ENCODE peak calls at places on chromosomes 6 and 20, in four cellular contexts. One of them, this sample, is unnamed.

GRCh38 chr6:36914227-36914794 is 28.6 kb downstream of the C6orf89 start:
- DNase-seq in IMR-90: peak; percentile 56
- DNase-seq in BE2C: no peak
- DNase-seq in tibial artery: no peak
- DNase-seq in this sample: peak; percentile 94

GRCh38 chr20:50048420-50049166 is 64.4 kb downstream of the UBE2V1 start:
- DNase-seq in IMR-90: peak; percentile 14
- DNase-seq in BE2C: no peak
- DNase-seq in tibial artery: peak; percentile 82
- DNase-seq in this sample: no peak

GRCh38 chr20:37574199-37574890 is 46.7 kb upstream of the BLCAP start:
- DNase-seq in IMR-90: no peak
- DNase-seq in BE2C: no peak
- DNase-seq in tibial artery: peak; percentile 25
- DNase-seq in this sample: no peak

GRCh38 chr6:12311106-12311505 is 20.9 kb downstream of the EDN1 start:
- DNase-seq in IMR-90: no peak
- DNase-seq in BE2C: no peak
- DNase-seq in tibial artery: no peak
- DNase-seq in this sample: no peak

GRCh38 chr6:70219943-70220613 is 82.8 kb downstream of the COL9A1 start:
- DNase-seq in IMR-90: no peak
- DNase-seq in BE2C: no peak
- DNase-seq in tibial artery: no peak
- DNase-seq in this sample: no peak

GRCh38 chr6:38776515-38776914 is 61.4 kb downstream of the DNAH8 start:
- DNase-seq in IMR-90: peak; percentile 25
- DNase-seq in BE2C: no peak
- DNase-seq in tibial artery: no peak
- DNase-seq in this sample: peak; percentile 56

GRCh38 chr6:35299674-35300073 is 2.1 kb downstream of the DEF6 start:
- DNase-seq in IMR-90: no peak
- DNase-seq in BE2C: no peak
- DNase-seq in tibial artery: peak; percentile 64
- DNase-seq in this sample: no peak

GRCh38 chr6:29005183-29005885 is at the start of gene ZNF311:
- DNase-seq in IMR-90: peak; percentile 43
- DNase-seq in BE2C: no peak
- DNase-seq in tibial artery: peak; percentile 79
- DNase-seq in this sample: no peak

GRCh38 chr6:124722479-124722878 is 239.8 kb upstream of the RNF217 start:
- DNase-seq in IMR-90: no peak
- DNase-seq in BE2C: no peak
- DNase-seq in tibial artery: no peak
- DNase-seq in this sample: no peak

GRCh38 chr20:58717278-58718091 is 24.9 kb downstream of the NPEPL1 start:
- DNase-seq in IMR-90: no peak
- DNase-seq in BE2C: peak; percentile 3
- DNase-seq in tibial artery: peak; percentile 44
- DNase-seq in this sample: no peak

GRCh38 chr6:9481292-9482029 is 933.4 kb downstream of the TFAP2A start:
- DNase-seq in IMR-90: peak; percentile 79
- DNase-seq in BE2C: no peak
- DNase-seq in tibial artery: no peak
- DNase-seq in this sample: no peak

GRCh38 chr20:49346682-49347081 is 68.8 kb upstream of the ZNFX1 start:
- DNase-seq in IMR-90: no peak
- DNase-seq in BE2C: no peak
- DNase-seq in tibial artery: no peak
- DNase-seq in this sample: no peak

GRCh38 chr20:37864275-37864674 is 38.7 kb upstream of the VSTM2L start:
- DNase-seq in IMR-90: no peak
- DNase-seq in BE2C: no peak
- DNase-seq in tibial artery: no peak
- DNase-seq in this sample: no peak

GRCh38 chr6:30889921-30890645 is 5.8 kb downstream of the DDR1 start:
- DNase-seq in IMR-90: no peak
- DNase-seq in BE2C: peak; percentile 49
- DNase-seq in tibial artery: peak; percentile 60
- DNase-seq in this sample: no peak

GRCh38 chr20:44728835-44729342 is 13.7 kb downstream of the CCN5 start:
- DNase-seq in IMR-90: peak; percentile 68
- DNase-seq in BE2C: peak; percentile 74
- DNase-seq in tibial artery: peak; percentile 96
- DNase-seq in this sample: peak; percentile 72

GRCh38 chr6:158737710-158738615 is 81.2 kb downstream of the EZR start:
- DNase-seq in IMR-90: peak; percentile 65
- DNase-seq in BE2C: peak; percentile 38
- DNase-seq in tibial artery: no peak
- DNase-seq in this sample: peak; percentile 71

DNA sequence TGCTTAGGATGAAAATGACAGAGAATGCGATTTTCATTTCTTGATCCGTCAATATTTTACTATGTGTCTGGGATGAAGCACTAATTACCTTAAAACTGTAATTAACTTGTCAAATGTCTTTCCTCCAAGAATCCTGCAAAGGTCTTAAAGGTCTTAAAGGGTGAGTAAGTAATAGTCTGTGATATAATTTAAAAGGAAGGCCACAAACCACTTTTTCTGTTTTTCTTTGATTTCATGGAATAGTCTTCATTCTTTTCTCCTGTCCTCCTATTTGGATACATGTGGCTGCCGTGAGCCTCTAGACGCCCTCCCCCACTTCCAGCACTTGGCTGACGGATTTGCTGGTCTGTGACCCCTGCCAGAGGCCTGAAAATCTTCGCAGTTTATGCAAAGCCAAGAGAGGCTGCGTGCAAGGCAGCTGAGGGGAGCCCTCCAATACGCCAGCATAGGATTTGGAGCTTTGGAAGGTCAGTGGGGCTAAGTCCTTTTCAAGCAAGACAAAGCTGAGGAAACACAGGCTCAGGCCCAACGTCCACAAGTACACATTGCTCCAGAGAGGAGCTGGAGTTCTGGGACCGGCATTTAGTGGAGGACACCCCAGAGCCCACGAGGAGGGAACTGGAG is 382.5 kb downstream of the SMOC2 start:
- DNase-seq in IMR-90: no peak
- DNase-seq in BE2C: no peak
- DNase-seq in tibial artery: no peak
- DNase-seq in this sample: no peak
- H3K9me3 ChIP-seq in IMR-90: peaks cover 30% of the 10 kb centered on the region
- H3K9me3 ChIP-seq in BE2C: no peaks in the 10 kb centered on the region
- H3K9me3 ChIP-seq in tibial artery: peaks cover 4% of the 10 kb centered on the region
- H3K9me3 ChIP-seq in this sample: no peaks in the 10 kb centered on the region

DNA sequence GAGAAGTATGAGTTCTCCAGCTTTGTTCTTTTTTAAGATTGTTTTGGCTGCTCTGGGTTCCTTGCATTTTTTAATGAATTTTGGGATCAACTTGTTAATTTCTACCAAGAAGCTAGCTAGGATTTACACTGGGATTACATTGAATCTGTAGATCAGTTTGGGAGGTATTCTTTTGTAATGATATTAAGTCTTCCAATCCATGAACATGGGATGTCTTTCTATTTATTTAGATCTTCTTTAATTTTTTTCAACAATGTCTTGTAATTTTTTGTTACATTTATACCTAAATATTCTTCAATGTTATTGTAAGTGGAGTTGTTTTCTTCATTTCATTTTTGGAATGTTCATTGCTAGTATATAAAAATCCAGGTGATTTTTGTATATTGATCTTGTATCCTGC is 12.5 kb downstream of the PRIM2 start:
- DNase-seq in IMR-90: no peak
- DNase-seq in BE2C: no peak
- DNase-seq in tibial artery: no peak
- DNase-seq in this sample: no peak
- H3K9me3 ChIP-seq in IMR-90: peaks cover 13% of the 10 kb centered on the region
- H3K9me3 ChIP-seq in BE2C: no peaks in the 10 kb centered on the region
- H3K9me3 ChIP-seq in tibial artery: peaks cover 28% of the 10 kb centered on the region
- H3K9me3 ChIP-seq in this sample: no peaks in the 10 kb centered on the region

DNA sequence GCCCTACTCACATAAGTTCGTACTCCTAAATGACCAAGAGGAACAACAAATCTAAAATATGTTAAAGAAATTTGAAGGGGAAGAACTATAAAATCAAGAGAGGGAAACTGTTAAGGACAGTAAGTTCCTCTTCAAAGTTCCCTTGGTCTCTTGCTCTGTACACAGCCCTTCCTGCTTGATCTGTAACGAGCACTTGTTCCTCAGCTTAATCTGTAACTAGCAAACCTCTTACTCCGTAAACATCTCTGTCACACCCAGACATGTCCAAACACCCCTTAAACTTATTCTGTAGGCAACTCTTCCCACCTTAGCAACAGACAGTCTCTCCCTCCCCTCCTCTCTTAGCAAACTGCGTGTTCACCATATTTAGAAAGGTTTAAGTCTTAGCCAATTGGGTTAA is 29.9 kb downstream of the PLN start:
- DNase-seq in IMR-90: no peak
- DNase-seq in BE2C: no peak
- DNase-seq in tibial artery: no peak
- DNase-seq in this sample: no peak
- H3K9me3 ChIP-seq in IMR-90: peaks cover 16% of the 10 kb centered on the region
- H3K9me3 ChIP-seq in BE2C: no peaks in the 10 kb centered on the region
- H3K9me3 ChIP-seq in tibial artery: peaks cover 40% of the 10 kb centered on the region
- H3K9me3 ChIP-seq in this sample: peaks cover 17% of the 10 kb centered on the region

GRCh38 chr6:167499161-167499660 is 174.3 kb downstream of the TTLL2 start:
- DNase-seq in IMR-90: no peak
- DNase-seq in BE2C: no peak
- DNase-seq in tibial artery: peak; percentile 17
- DNase-seq in this sample: no peak
- H3K9me3 ChIP-seq in IMR-90: peaks cover 61% of the 10 kb centered on the region
- H3K9me3 ChIP-seq in BE2C: no peaks in the 10 kb centered on the region
- H3K9me3 ChIP-seq in tibial artery: no peaks in the 10 kb centered on the region
- H3K9me3 ChIP-seq in this sample: no peaks in the 10 kb centered on the region

GRCh38 chr6:86728976-86729375 is 208.4 kb upstream of the HTR1E start:
- DNase-seq in IMR-90: no peak
- DNase-seq in BE2C: no peak
- DNase-seq in tibial artery: no peak
- DNase-seq in this sample: no peak
- H3K9me3 ChIP-seq in IMR-90: peaks cover 9% of the 10 kb centered on the region
- H3K9me3 ChIP-seq in BE2C: no peaks in the 10 kb centered on the region
- H3K9me3 ChIP-seq in tibial artery: peaks cover 14% of the 10 kb centered on the region
- H3K9me3 ChIP-seq in this sample: no peaks in the 10 kb centered on the region

DNA sequence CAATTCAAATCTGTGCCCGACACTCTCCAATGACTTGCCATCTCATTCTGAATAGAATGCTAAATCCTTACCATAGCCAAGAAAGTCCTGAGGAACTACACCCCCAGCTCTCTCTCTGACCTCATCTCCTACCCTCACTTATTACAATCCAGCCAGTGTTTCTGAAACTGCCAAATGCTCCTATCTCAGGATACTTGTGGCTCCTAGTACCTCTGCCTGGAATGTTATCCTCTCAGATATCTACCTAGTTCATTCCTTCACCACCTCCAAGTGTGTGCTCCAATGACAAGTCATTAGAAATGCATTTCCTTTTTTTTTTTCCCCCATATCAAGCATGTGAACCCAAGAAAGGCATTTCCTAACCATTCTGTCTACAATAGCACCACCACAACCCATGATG is 24.4 kb downstream of the ZNF184 start:
- DNase-seq in IMR-90: no peak
- DNase-seq in BE2C: no peak
- DNase-seq in tibial artery: no peak
- DNase-seq in this sample: no peak
- H3K9me3 ChIP-seq in IMR-90: peaks cover 47% of the 10 kb centered on the region
- H3K9me3 ChIP-seq in BE2C: no peaks in the 10 kb centered on the region
- H3K9me3 ChIP-seq in tibial artery: peaks cover 87% of the 10 kb centered on the region
- H3K9me3 ChIP-seq in this sample: peaks cover 28% of the 10 kb centered on the region

GRCh38 chr6:71649893-71650292 is 236.5 kb upstream of the RIMS1 start:
- DNase-seq in IMR-90: no peak
- DNase-seq in BE2C: no peak
- DNase-seq in tibial artery: no peak
- DNase-seq in this sample: no peak
- H3K9me3 ChIP-seq in IMR-90: no peaks in the 10 kb centered on the region
- H3K9me3 ChIP-seq in BE2C: no peaks in the 10 kb centered on the region
- H3K9me3 ChIP-seq in tibial artery: no peaks in the 10 kb centered on the region
- H3K9me3 ChIP-seq in this sample: no peaks in the 10 kb centered on the region

GRCh38 chr20:31394900-31395299 is 4.5 kb upstream of the DEFB119 start:
- DNase-seq in IMR-90: no peak
- DNase-seq in BE2C: no peak
- DNase-seq in tibial artery: no peak
- DNase-seq in this sample: no peak

GRCh38 chr20:31392836-31393235 is 2.4 kb upstream of the DEFB119 start:
- DNase-seq in IMR-90: no peak
- DNase-seq in BE2C: no peak
- DNase-seq in tibial artery: no peak
- DNase-seq in this sample: no peak

DNA sequence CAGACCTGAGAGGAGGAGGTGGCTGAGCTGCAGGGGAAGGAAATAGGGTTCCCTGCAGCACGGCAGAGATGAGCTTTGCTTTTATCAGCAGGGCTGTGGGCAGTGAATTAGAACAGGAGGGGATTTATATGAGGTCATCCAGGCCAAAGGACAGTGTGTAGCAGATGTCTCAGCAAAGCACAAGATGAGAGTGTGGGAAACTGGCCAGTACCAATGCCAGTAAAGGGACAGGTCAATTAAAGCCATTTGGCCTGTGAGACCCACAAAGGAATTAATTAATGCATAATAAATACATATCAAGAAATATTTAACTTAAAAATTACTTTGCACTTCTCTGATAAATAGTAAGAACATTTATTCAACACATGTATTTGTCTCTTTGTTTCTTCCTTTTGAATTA is at the start of gene DEFB119:
- DNase-seq in IMR-90: no peak
- DNase-seq in BE2C: no peak
- DNase-seq in tibial artery: no peak
- DNase-seq in this sample: no peak
- H3K9me3 ChIP-seq in IMR-90: no peaks in the 10 kb centered on the region
- H3K9me3 ChIP-seq in BE2C: no peaks in the 10 kb centered on the region
- H3K9me3 ChIP-seq in tibial artery: no peaks in the 10 kb centered on the region
- H3K9me3 ChIP-seq in this sample: no peaks in the 10 kb centered on the region